ENCODE peak calls at places on chromosomes 11 and 22, in ten cellular contexts. O, P, R, Z, E, N, C, F, W and B are unnamed samples. For H3K9me3, the result is how much of the 10 kb centered on the place peaks cover.

GRCh38 chr22:36352775-36353507 is 34.8 kb downstream of the MYH9 start:
- DNase-seq in O (no peak), P (no peak), R (peak), Z (peak), E (peak), N (peak), C (no peak), F (peak), W (no peak), B (peak)

GRCh38 chr22:17540481-17540880 is 22.8 kb upstream of the SLC25A18 start:
- DNase-seq in O (no peak), P (no peak), R (no peak), Z (no peak), E (no peak), N (no peak), C (no peak), F (no peak), W (no peak), B (no peak)

GRCh38 chr11:6129011-6129410 is 21.5 kb downstream of the OR56B4 start:
- DNase-seq in O (no peak), P (no peak), R (no peak), Z (no peak), E (no peak), N (no peak), C (no peak), F (no peak), W (no peak), B (no peak)

GRCh38 chr11:96306933-96307747 is 35.9 kb downstream of the MAML2 start:
- DNase-seq in O (no peak), P (peak), R (peak), Z (peak), E (peak), N (peak), C (no peak), F (peak), W (peak), B (peak)

GRCh38 chr11:45100338-45100737 is 46.1 kb upstream of the PRDM11 start:
- DNase-seq in O (no peak), P (no peak), R (no peak), Z (peak), E (no peak), N (no peak), C (no peak), F (no peak), W (no peak), B (peak)

GRCh38 chr22:28283025-28283654 is 364.1 kb upstream of the PITPNB start:
- DNase-seq in O (no peak), P (no peak), R (no peak), Z (no peak), E (peak), N (peak), C (no peak), F (no peak), W (no peak), B (peak)

GRCh38 chr11:57312511-57313021 is 12.2 kb downstream of the TNKS1BP1 start:
- DNase-seq in O (peak), P (no peak), R (no peak), Z (no peak), E (no peak), N (no peak), C (no peak), F (no peak), W (no peak), B (no peak)

GRCh38 chr11:8025123-8025522 is 38.0 kb downstream of the EIF3F start:
- DNase-seq in O (no peak), P (no peak), R (no peak), Z (no peak), E (no peak), N (no peak), C (no peak), F (no peak), W (no peak), B (no peak)

GRCh38 chr11:113694390-113694789 is 11.7 kb downstream of the TMPRSS5 start:
- DNase-seq in O (no peak), P (no peak), R (no peak), Z (no peak), E (no peak), N (no peak), C (no peak), F (no peak), W (no peak), B (no peak)

GRCh38 chr11:44855138-44855849 is 95.4 kb downstream of the TP53I11 start:
- DNase-seq in O (no peak), P (no peak), R (no peak), Z (no peak), E (no peak), N (no peak), C (no peak), F (no peak), W (no peak), B (no peak)

GRCh38 chr11:98040061-98040808 is 980.5 kb upstream of the CNTN5 start:
- DNase-seq in O (no peak), P (no peak), R (no peak), Z (no peak), E (no peak), N (no peak), C (no peak), F (no peak), W (no peak), B (no peak)

GRCh38 chr11:28559497-28559896 is 451.3 kb downstream of the METTL15 start:
- DNase-seq in O (no peak), P (no peak), R (no peak), Z (peak), E (no peak), N (peak), C (no peak), F (no peak), W (no peak), B (no peak)

GRCh38 chr11:101126551-101127347 is 2.9 kb downstream of the PGR start:
- DNase-seq in O (no peak), P (peak), R (peak), Z (peak), E (peak), N (peak), C (no peak), F (no peak), W (no peak), B (no peak)

GRCh38 chr11:95791385-95792033 is 1.2 kb downstream of the CEP57 start:
- DNase-seq in O (no peak), P (no peak), R (no peak), Z (peak), E (no peak), N (no peak), C (no peak), F (no peak), W (no peak), B (no peak)

GRCh38 chr11:74388678-74389327 is 9.4 kb downstream of the PGM2L1 start:
- DNase-seq in O (no peak), P (peak), R (peak), Z (peak), E (peak), N (peak), C (peak), F (peak), W (peak), B (peak)

GRCh38 chr11:115085461-115086220 is 407.3 kb downstream of the NXPE2 start:
- DNase-seq in O (no peak), P (no peak), R (no peak), Z (no peak), E (no peak), N (no peak), C (no peak), F (no peak), W (no peak), B (no peak)

GRCh38 chr11:12541588-12542151 is 132.6 kb upstream of the TEAD1 start:
- DNase-seq in O (no peak), P (no peak), R (no peak), Z (no peak), E (no peak), N (no peak), C (no peak), F (no peak), W (no peak), B (no peak)

GRCh38 chr22:48382197-48382596 is 1445.5 kb downstream of the BRD1 start:
- DNase-seq in O (peak), P (no peak), R (no peak), Z (no peak), E (no peak), N (no peak), C (no peak), F (no peak), W (no peak), B (no peak)

GRCh38 chr11:72625746-72626636 is 48.2 kb downstream of the PDE2A start:
- DNase-seq in O (peak), P (peak), R (peak), Z (no peak), E (peak), N (peak), C (no peak), F (peak), W (peak), B (no peak)

GRCh38 chr11:29019960-29020683 is 911.9 kb downstream of the METTL15 start:
- DNase-seq in O (no peak), P (peak), R (no peak), Z (peak), E (no peak), N (peak), C (no peak), F (no peak), W (no peak), B (peak)

GRCh38 chr22:48779661-48780596 is 1047.7 kb downstream of the BRD1 start:
- DNase-seq in O (no peak), P (no peak), R (no peak), Z (no peak), E (no peak), N (no peak), C (no peak), F (no peak), W (no peak), B (no peak)

GRCh38 chr11:12640355-12640754 is 33.9 kb upstream of the TEAD1 start:
- DNase-seq in O (no peak), P (no peak), R (no peak), Z (no peak), E (no peak), N (no peak), C (no peak), F (no peak), W (no peak), B (no peak)

GRCh38 chr11:131504199-131504949 is 134.0 kb downstream of the NTM start:
- DNase-seq in O (no peak), P (peak), R (no peak), Z (peak), E (no peak), N (no peak), C (no peak), F (no peak), W (no peak), B (no peak)

GRCh38 chr11:85682330-85683305 is 3.4 kb downstream of the CCDC89 start:
- DNase-seq in O (peak), P (no peak), R (peak), Z (no peak), E (peak), N (peak), C (peak), F (no peak), W (peak), B (no peak)

GRCh38 chr11:66912963-66913362 is 45.2 kb downstream of the PC start:
- DNase-seq in O (no peak), P (no peak), R (no peak), Z (peak), E (no peak), N (no peak), C (no peak), F (peak), W (no peak), B (no peak)

GRCh38 chr11:73383249-73384126 is 7.3 kb downstream of the RELT start:
- DNase-seq in O (no peak), P (no peak), R (no peak), Z (peak), E (no peak), N (peak), C (no peak), F (no peak), W (peak), B (no peak)

GRCh38 chr22:24516301-24516737 is 21.2 kb downstream of the UPB1 start:
- DNase-seq in O (no peak), P (no peak), R (no peak), Z (no peak), E (peak), N (peak), C (no peak), F (peak), W (no peak), B (peak)

GRCh38 chr11:6667733-6668374 is 12.2 kb upstream of the DCHS1 start:
- DNase-seq in O (no peak), P (peak), R (no peak), Z (peak), E (no peak), N (peak), C (peak), F (peak), W (no peak), B (peak)

GRCh38 chr11:57072640-57073039 is 83.9 kb downstream of the OR5AK2 start:
- DNase-seq in O (no peak), P (no peak), R (no peak), Z (no peak), E (no peak), N (peak), C (no peak), F (no peak), W (no peak), B (peak)

GRCh38 chr11:28835790-28836189 is 727.6 kb downstream of the METTL15 start:
- DNase-seq in O (no peak), P (no peak), R (no peak), Z (no peak), E (no peak), N (peak), C (no peak), F (no peak), W (no peak), B (peak)

GRCh38 chr11:23079382-23079813 is 219.1 kb upstream of the CCDC179 start:
- DNase-seq in O (no peak), P (no peak), R (no peak), Z (no peak), E (no peak), N (peak), C (no peak), F (no peak), W (no peak), B (no peak)

GRCh38 chr11:114285599-114285998 is 10.6 kb upstream of the NNMT start:
- DNase-seq in O (no peak), P (no peak), R (no peak), Z (no peak), E (peak), N (peak), C (no peak), F (no peak), W (no peak), B (no peak)

GRCh38 chr22:31818481-31819392 is 64.9 kb downstream of the DEPDC5 start:
- DNase-seq in O (no peak), P (no peak), R (no peak), Z (peak), E (no peak), N (peak), C (peak), F (no peak), W (no peak), B (peak)

GRCh38 chr11:113991718-113992458 is 17.0 kb downstream of the HTR3A start:
- DNase-seq in O (no peak), P (peak), R (no peak), Z (no peak), E (no peak), N (peak), C (no peak), F (no peak), W (no peak), B (no peak)

GRCh38 chr11:116449522-116449921 is 323.3 kb downstream of the BUD13 start:
- DNase-seq in O (no peak), P (no peak), R (no peak), Z (no peak), E (no peak), N (no peak), C (no peak), F (no peak), W (no peak), B (no peak)

DNA sequence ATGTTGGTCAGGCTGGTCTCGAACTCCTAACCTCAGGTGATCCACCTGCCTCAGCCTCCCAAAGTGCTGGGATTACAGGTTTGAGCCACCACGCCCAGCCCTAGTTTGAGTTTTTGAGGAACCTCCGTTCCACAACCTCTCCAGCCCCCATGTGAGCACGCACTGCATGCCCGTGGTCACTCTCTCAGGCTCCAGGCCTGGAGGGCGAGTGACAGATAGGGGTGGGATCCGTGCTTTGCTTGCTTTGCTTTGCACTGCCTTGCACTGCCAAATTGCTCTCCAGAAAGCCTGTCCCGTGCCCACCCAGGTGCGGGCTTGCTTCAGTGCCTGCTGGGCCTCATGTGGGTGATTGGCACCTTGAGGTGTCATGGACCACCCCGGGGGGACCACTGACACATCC is 29.9 kb downstream of the FGF4 start:
- DNase-seq in O (no peak), P (no peak), R (no peak), Z (no peak), E (no peak), N (no peak), C (no peak), F (no peak), W (no peak), B (no peak)
- H3K9me3 ChIP-seq in O (under half), P (under half), R (under half), Z (under half), E (under half), N (under half), C (under half), F (under half), W (under half), B (under half)

GRCh38 chr11:126281666-126282175 is 1.2 kb upstream of the TIRAP start:
- DNase-seq in O (no peak), P (no peak), R (no peak), Z (no peak), E (no peak), N (no peak), C (no peak), F (no peak), W (no peak), B (no peak)
- H3K27ac ChIP-seq in O (peak), P (peak), R (peak), Z (no peak), E (peak), N (no peak), C (peak), F (no peak), W (peak), B (no peak)

GRCh38 chr11:2199466-2200341 is 28.1 kb upstream of the TH start:
- DNase-seq in O (no peak), P (no peak), R (peak), Z (no peak), E (no peak), N (no peak), C (no peak), F (no peak), W (no peak), B (no peak)
- H3K9me3 ChIP-seq in O (under half), P (under half), R (under half), Z (under half), E (under half), N (under half), C (under half), F (under half), W (under half), B (under half)

GRCh38 chr22:26436903-26437515 is 7.9 kb downstream of the ASPHD2 start:
- DNase-seq in O (no peak), P (no peak), R (no peak), Z (no peak), E (no peak), N (no peak), C (no peak), F (no peak), W (peak), B (no peak)

GRCh38 chr22:26432619-26433311 is 3.7 kb downstream of the ASPHD2 start:
- DNase-seq in O (no peak), P (no peak), R (no peak), Z (no peak), E (no peak), N (no peak), C (no peak), F (no peak), W (no peak), B (no peak)

GRCh38 chr22:26435327-26436093 is 6.5 kb downstream of the ASPHD2 start:
- DNase-seq in O (no peak), P (no peak), R (no peak), Z (no peak), E (no peak), N (no peak), C (no peak), F (no peak), W (no peak), B (no peak)

GRCh38 chr22:26431151-26431995 is 2.3 kb downstream of the ASPHD2 start:
- DNase-seq in O (no peak), P (no peak), R (no peak), Z (no peak), E (no peak), N (no peak), C (no peak), F (no peak), W (no peak), B (no peak)

GRCh38 chr22:26433805-26434204 is 4.7 kb downstream of the ASPHD2 start:
- DNase-seq in O (no peak), P (no peak), R (no peak), Z (no peak), E (no peak), N (no peak), C (no peak), F (no peak), W (no peak), B (no peak)
- H3K27ac ChIP-seq in O (no peak), P (no peak), R (no peak), Z (no peak), E (no peak), N (no peak), C (no peak), F (no peak), W (no peak), B (no peak)

GRCh38 chr22:47369431-47370015 is 607.1 kb downstream of the TBC1D22A start:
- DNase-seq in O (no peak), P (no peak), R (no peak), Z (no peak), E (no peak), N (no peak), C (peak), F (no peak), W (no peak), B (no peak)
- H3K9me3 ChIP-seq in O (under half), P (under half), R (under half), Z (under half), E (under half), N (under half), C (under half), F (under half), W (under half), B (under half)

GRCh38 chr22:45516923-45517675 is 14.4 kb downstream of the FBLN1 start:
- DNase-seq in O (no peak), P (peak), R (no peak), Z (peak), E (no peak), N (peak), C (no peak), F (no peak), W (no peak), B (peak)
- H3K27ac ChIP-seq in O (peak), P (no peak), R (no peak), Z (no peak), E (peak), N (no peak), C (no peak), F (no peak), W (peak), B (peak)